ENCODE peak calls at places on chromosomes 6 and 20, in six cellular contexts. T is kidney, N is RWPE1, G is AG09319, V is foreskin fibroblast, L is fibroblast of lung. J is an unnamed sample.
A peak's percentile ranks its signal among the peaks of the same experiment; 100 is the strongest.

GRCh38 chr20:53547664-53548239 is 45.9 kb downstream of the ZNF217 start:
- DNase-seq in V (peak; percentile 73), N (peak; percentile 92), G (peak; percentile 49), T (no peak), L (peak; percentile 85), J (peak; percentile 60)

GRCh38 chr20:12640255-12640654 is 368.5 kb upstream of the SPTLC3 start:
- DNase-seq in N (no peak), T (no peak), G (no peak), V (no peak), L (no peak), J (no peak)

GRCh38 chr6:24394777-24395437 is 7.8 kb upstream of the MRS2 start:
- DNase-seq in L (peak; percentile 78), T (no peak), G (peak; percentile 56), N (peak; percentile 53), V (peak; percentile 87), J (no peak)

GRCh38 chr20:62133864-62134263 is 9.3 kb downstream of the PSMA7 start:
- DNase-seq in T (no peak), G (no peak), L (no peak), V (no peak), N (no peak), J (no peak)

GRCh38 chr20:48198951-48199431 is 413.7 kb upstream of the SULF2 start:
- DNase-seq in V (no peak), T (no peak), L (no peak), G (peak; percentile 3), N (no peak), J (no peak)

GRCh38 chr20:63022501-63022900 is 15.7 kb upstream of the BHLHE23 start:
- DNase-seq in G (no peak), T (peak; percentile 52), L (no peak), V (no peak), N (no peak), J (no peak)

GRCh38 chr6:9456241-9456658 is 958.6 kb downstream of the TFAP2A start:
- DNase-seq in L (no peak), G (no peak), V (no peak), N (no peak), T (peak; percentile 18), J (no peak)

GRCh38 chr6:16184129-16184528 is 54.3 kb upstream of the GMPR start:
- DNase-seq in L (peak; percentile 9), N (peak; percentile 30), T (no peak), V (peak; percentile 36), G (no peak), J (peak; percentile 68)

GRCh38 chr20:62141397-62142251 is 1.6 kb downstream of the PSMA7 start:
- DNase-seq in L (peak; percentile 46), G (no peak), T (no peak), N (no peak), V (peak; percentile 67), J (peak; percentile 39)

GRCh38 chr20:10225439-10226080 is 6.9 kb downstream of the SNAP25 start:
- DNase-seq in G (no peak), V (peak; percentile 41), N (no peak), T (no peak), L (peak; percentile 19), J (no peak)

GRCh38 chr6:170291271-170292110 is 613 bp upstream of the DLL1 start:
- DNase-seq in T (peak; percentile 94), L (no peak), G (no peak), N (no peak), V (peak; percentile 59), J (peak; percentile 77)

GRCh38 chr6:37083243-37084138 is 78.0 kb downstream of the FGD2 start:
- DNase-seq in L (peak; percentile 95), V (peak; percentile 92), T (peak; percentile 96), G (peak; percentile 85), N (peak; percentile 77), J (peak; percentile 77)

GRCh38 chr6:9554806-9555205 is 860.1 kb downstream of the TFAP2A start:
- DNase-seq in G (no peak), V (peak; percentile 11), N (no peak), T (no peak), L (no peak), J (no peak)

GRCh38 chr6:138030872-138031271 is 76.3 kb downstream of the PERP start:
- DNase-seq in V (no peak), T (no peak), G (no peak), N (no peak), L (no peak), J (no peak)

GRCh38 chr6:34571388-34571787 is 15.3 kb upstream of the SPDEF start:
- DNase-seq in N (no peak), G (no peak), V (no peak), T (no peak), L (no peak), J (no peak)

GRCh38 chr6:110331816-110332215 is 26.3 kb downstream of the METTL24 start:
- DNase-seq in G (no peak), T (no peak), V (no peak), L (no peak), N (no peak), J (no peak)

GRCh38 chr6:139595183-139595582 is 220.7 kb upstream of the CITED2 start:
- DNase-seq in N (no peak), V (no peak), G (no peak), L (peak; percentile 58), T (no peak), J (no peak)

GRCh38 chr6:104527311-104527710 is 332.4 kb downstream of the HACE1 start:
- DNase-seq in T (no peak), L (no peak), V (no peak), G (no peak), N (no peak), J (no peak)

GRCh38 chr20:47306755-47307370 is 49.6 kb downstream of the ZMYND8 start:
- DNase-seq in G (no peak), T (no peak), L (no peak), N (no peak), V (no peak), J (no peak)

GRCh38 chr6:106688177-106688951 is 59.0 kb downstream of the QRSL1 start:
- DNase-seq in T (no peak), V (no peak), L (no peak), G (no peak), N (no peak), J (no peak)

GRCh38 chr6:154448448-154449096 is 61.9 kb downstream of the CNKSR3 start:
- DNase-seq in T (no peak), V (peak; percentile 79), N (no peak), G (peak; percentile 48), L (peak; percentile 86), J (no peak)

GRCh38 chr20:5008743-5009142 is 7.4 kb upstream of the SLC23A2 start:
- DNase-seq in T (no peak), N (no peak), V (no peak), G (no peak), L (peak; percentile 9), J (no peak)

GRCh38 chr6:27759930-27760329 is 152.3 kb downstream of the OR2B2 start:
- DNase-seq in V (no peak), L (no peak), G (no peak), N (no peak), T (no peak), J (no peak)

GRCh38 chr20:48371211-48371610 is 456.6 kb downstream of the PREX1 start:
- DNase-seq in L (no peak), V (no peak), N (no peak), G (no peak), T (no peak), J (no peak)

GRCh38 chr6:74087898-74088297 is 391.9 kb downstream of the CD109 start:
- DNase-seq in N (no peak), L (peak; percentile 69), T (no peak), V (peak; percentile 66), G (no peak), J (no peak)

GRCh38 chr20:57402206-57403125 is 11.3 kb downstream of the RBM38 start:
- DNase-seq in G (no peak), T (peak; percentile 53), V (no peak), L (no peak), N (no peak), J (peak; percentile 22)

GRCh38 chr6:27136978-27137814 is 110.3 kb upstream of the PRSS16 start:
- DNase-seq in V (no peak), G (no peak), N (no peak), L (no peak), T (no peak), J (no peak)

DNA sequence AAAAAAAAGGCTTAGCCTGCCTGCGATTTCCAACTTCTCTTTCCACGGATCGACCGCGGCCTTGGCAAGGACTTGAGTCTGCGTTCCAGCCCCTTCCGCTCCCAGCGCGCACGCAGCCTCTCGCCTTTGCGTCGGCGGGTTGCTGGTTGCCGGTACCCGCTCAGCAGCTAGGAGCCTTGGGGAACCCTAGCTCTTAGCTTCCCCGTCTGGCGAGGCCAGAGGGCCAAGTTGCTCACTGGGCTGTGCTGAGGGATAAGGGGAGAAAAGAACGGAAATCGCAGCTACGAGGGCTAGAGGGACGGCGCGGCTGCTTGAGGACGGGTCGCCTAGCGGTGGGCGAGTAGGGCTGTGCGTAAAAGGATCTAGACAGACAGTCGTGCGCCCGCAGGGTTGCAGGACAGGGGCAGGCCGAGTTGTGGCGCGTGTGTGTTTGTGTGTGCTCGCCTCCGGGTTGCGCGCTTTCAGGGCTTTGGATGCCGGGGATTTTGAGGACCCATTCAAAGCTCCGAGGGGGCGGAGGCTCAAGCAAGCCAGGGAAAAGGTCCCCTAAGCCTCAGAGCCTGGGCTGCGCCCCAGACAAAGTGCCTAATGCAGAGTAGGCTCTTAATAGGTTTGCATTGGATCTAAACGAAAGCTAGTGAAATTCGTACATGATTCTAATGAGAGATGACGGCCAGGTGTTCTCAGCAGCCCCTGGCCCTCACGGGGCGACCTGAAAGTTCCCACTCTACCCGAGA is 40.5 kb upstream of the OSTM1 start:
- DNase-seq in V (peak; percentile 67), L (peak; percentile 59), G (peak; percentile 19), N (no peak), T (peak; percentile 80), J (peak; percentile 31)
- TF ChIP-seq CTCF in V (no peak), L (no peak), G (peak; percentile 5), N (no peak), T (no peak), J (no peak)

GRCh38 chr6:39792501-39793450 is 600 bp downstream of the DAAM2 start:
- DNase-seq in N (no peak), G (no peak), L (peak; percentile 24), V (peak; percentile 44), T (peak; percentile 77), J (no peak)
- TF ChIP-seq CTCF in N (no peak), G (no peak), L (no peak), V (no peak), T (no peak), J (no peak)

GRCh38 chr20:23058240-23058639 is 8.8 kb upstream of the THBD start:
- DNase-seq in G (no peak), L (no peak), N (no peak), T (no peak), V (no peak), J (no peak)
- TF ChIP-seq CTCF in G (no peak), L (peak; percentile 7), N (no peak), T (no peak), V (no peak), J (no peak)

DNA sequence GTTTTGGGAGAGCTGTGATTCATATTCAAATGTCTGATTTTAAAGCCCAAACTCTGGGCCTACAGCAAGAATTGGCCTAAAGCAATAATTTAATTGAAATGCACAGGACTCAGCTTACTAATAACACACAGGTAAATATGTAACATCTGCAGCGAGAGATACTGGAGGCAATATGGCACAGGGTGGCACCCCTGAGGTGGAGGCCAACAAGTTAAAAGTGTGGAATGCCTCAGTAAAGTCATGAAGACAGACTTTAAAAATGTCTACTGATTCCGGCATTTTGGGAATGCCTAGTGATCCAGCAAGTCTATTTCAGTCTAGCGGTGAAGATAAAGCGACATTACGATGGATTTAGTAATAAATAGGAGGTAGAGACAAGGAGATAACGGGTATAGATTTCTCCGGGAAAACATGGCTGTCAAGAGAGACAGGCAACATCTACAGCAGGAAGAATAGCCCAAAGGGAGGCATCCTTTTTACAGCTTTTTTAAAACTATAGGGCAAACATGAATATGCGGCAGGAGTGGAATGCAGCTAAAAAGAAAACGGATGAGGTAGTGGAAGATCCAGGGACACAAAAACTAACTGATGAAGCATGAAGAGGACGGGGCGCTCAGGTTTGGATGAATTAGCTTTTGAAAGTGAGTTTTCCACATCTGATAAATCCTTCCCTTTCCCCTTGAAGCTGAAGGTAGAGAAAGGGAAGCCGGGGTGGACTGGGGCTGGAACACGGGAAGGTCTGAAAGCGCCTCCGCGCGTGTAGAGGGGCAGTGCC is 1.2 kb downstream of the NANP start:
- DNase-seq in L (peak; percentile 69), T (no peak), N (peak; percentile 4), V (no peak), G (no peak), J (no peak)
- TF ChIP-seq CTCF in L (no peak), T (no peak), N (no peak), V (no peak), G (no peak), J (no peak)